ENCODE peak calls at places on chromosomes 7 and 10, in ten cellular contexts. M, Y, L, O, H, R, B, D, N and K are unnamed samples.

GRCh38 chr7:100465702-100466311 is 1.7 kb upstream of the SPACDR start:
- DNase-seq in M (peak), Y (peak), B (no peak), L (no peak), O (peak), H (peak), D (no peak), R (peak), N (no peak), K (no peak)

GRCh38 chr7:157136372-157136771 is 2.4 kb upstream of the UBE3C start:
- DNase-seq in H (peak), B (no peak), O (no peak), L (peak), D (no peak), N (no peak), R (peak), Y (no peak), M (peak), K (peak)

GRCh38 chr7:142434666-142435174 is 176.9 kb upstream of the PRSS58 start:
- DNase-seq in M (no peak), O (no peak), L (no peak), B (no peak), H (no peak), N (no peak), Y (no peak), R (no peak), D (no peak), K (no peak)

GRCh38 chr10:100886099-100886498 is 26.7 kb upstream of the SLF2 start:
- DNase-seq in B (no peak), R (no peak), N (no peak), M (no peak), H (peak), D (no peak), Y (peak), O (no peak), L (no peak), K (no peak)

GRCh38 chr10:45585131-45585530 is 87.4 kb downstream of the ZFAND4 start:
- DNase-seq in H (no peak), L (no peak), B (no peak), D (no peak), Y (no peak), N (no peak), M (no peak), R (no peak), O (no peak), K (no peak)

GRCh38 chr7:25844109-25844915 is 307.7 kb upstream of the NFE2L3 start:
- DNase-seq in O (no peak), R (no peak), Y (no peak), H (no peak), D (no peak), L (no peak), M (peak), B (no peak), N (no peak), K (no peak)

GRCh38 chr7:23615331-23615730 is 18.1 kb downstream of the CCDC126 start:
- DNase-seq in R (no peak), Y (no peak), N (no peak), L (no peak), B (no peak), O (no peak), M (peak), D (no peak), H (no peak), K (no peak)

GRCh38 chr7:25087855-25088254 is 37.2 kb downstream of the CYCS start:
- DNase-seq in N (no peak), L (no peak), O (no peak), Y (no peak), D (no peak), M (no peak), H (no peak), B (peak), R (no peak), K (no peak)

GRCh38 chr10:79222186-79222585 is 125.1 kb upstream of the PPIF start:
- DNase-seq in R (no peak), B (no peak), N (no peak), M (no peak), L (no peak), Y (no peak), H (no peak), D (no peak), O (no peak), K (no peak)

GRCh38 chr10:99777918-99778716 is 4.3 kb upstream of the ABCC2 start:
- DNase-seq in M (peak), D (no peak), N (no peak), O (no peak), L (no peak), Y (peak), B (peak), R (no peak), H (no peak), K (no peak)

GRCh38 chr7:72106405-72106804 is 305.7 kb downstream of the CALN1 start:
- DNase-seq in L (no peak), M (no peak), N (no peak), R (no peak), Y (no peak), D (no peak), H (no peak), B (no peak), O (no peak), K (no peak)

GRCh38 chr10:69792361-69792760 is 9.3 kb upstream of the COL13A1 start:
- DNase-seq in B (no peak), O (no peak), D (no peak), R (no peak), Y (no peak), M (no peak), N (no peak), L (no peak), H (no peak), K (no peak)

GRCh38 chr7:142805350-142806020 is 34.7 kb downstream of the PRSS2 start:
- DNase-seq in Y (no peak), B (no peak), M (no peak), N (no peak), R (no peak), H (no peak), D (no peak), L (no peak), O (no peak), K (no peak)

GRCh38 chr10:104920476-104920875 is 279.4 kb downstream of the SORCS3 start:
- DNase-seq in D (no peak), M (no peak), L (no peak), N (no peak), O (no peak), Y (no peak), R (no peak), B (no peak), H (no peak), K (no peak)

GRCh38 chr10:14146005-14146404 is 184.7 kb downstream of the FRMD4A start:
- DNase-seq in L (peak), O (no peak), Y (no peak), R (peak), B (no peak), N (no peak), D (no peak), M (peak), H (no peak), K (peak)

GRCh38 chr10:117622471-117623184 is 80.1 kb downstream of the EMX2 start:
- DNase-seq in L (no peak), B (no peak), N (no peak), Y (no peak), O (no peak), M (no peak), R (no peak), D (no peak), H (no peak), K (no peak)

GRCh38 chr10:56662765-56663447 is 301.8 kb upstream of the ZWINT start:
- DNase-seq in O (no peak), N (no peak), R (no peak), M (no peak), B (no peak), D (no peak), H (no peak), Y (no peak), L (no peak), K (no peak)

GRCh38 chr10:62961951-62962523 is 145.9 kb upstream of the EGR2 start:
- DNase-seq in Y (no peak), R (no peak), N (no peak), B (no peak), M (peak), L (no peak), O (no peak), D (no peak), H (no peak), K (no peak)

GRCh38 chr7:155448632-155449007 is 9.3 kb upstream of the EN2 start:
- DNase-seq in D (peak), R (no peak), Y (no peak), M (no peak), O (no peak), B (no peak), H (no peak), L (no peak), N (no peak), K (no peak)

GRCh38 chr10:62025901-62026879 is 124.7 kb downstream of the ARID5B start:
- DNase-seq in O (no peak), Y (no peak), L (no peak), N (no peak), B (no peak), H (peak), R (peak), D (no peak), M (no peak), K (no peak)

GRCh38 chr10:121961456-121961855 is 13.6 kb downstream of the NSMCE4A start:
- DNase-seq in R (no peak), O (no peak), H (no peak), Y (no peak), L (no peak), D (no peak), B (no peak), N (no peak), M (no peak), K (no peak)

GRCh38 chr7:18866359-18867036 is 250.9 kb downstream of the TWIST1 start:
- DNase-seq in H (peak), O (peak), B (peak), N (peak), R (peak), D (no peak), M (peak), L (peak), Y (no peak), K (peak)

GRCh38 chr10:125788156-125789034 is 12.8 kb upstream of the MMP21 start:
- DNase-seq in H (no peak), O (no peak), R (no peak), N (no peak), Y (no peak), D (no peak), L (no peak), B (no peak), M (no peak), K (no peak)

GRCh38 chr10:87782721-87783120 is 35.3 kb downstream of the ATAD1 start:
- DNase-seq in L (no peak), O (no peak), R (no peak), H (no peak), D (no peak), M (peak), B (no peak), N (no peak), Y (no peak), K (no peak)

GRCh38 chr7:76267835-76268183 is 34.7 kb upstream of the HSPB1 start:
- DNase-seq in O (no peak), H (no peak), R (no peak), Y (peak), D (no peak), B (no peak), N (no peak), M (no peak), L (no peak), K (no peak)

GRCh38 chr7:73830618-73830871 is 251 bp upstream of the CLDN4 start:
- DNase-seq in N (no peak), O (no peak), M (no peak), H (no peak), R (no peak), Y (no peak), D (no peak), L (no peak), B (no peak), K (no peak)

DNA sequence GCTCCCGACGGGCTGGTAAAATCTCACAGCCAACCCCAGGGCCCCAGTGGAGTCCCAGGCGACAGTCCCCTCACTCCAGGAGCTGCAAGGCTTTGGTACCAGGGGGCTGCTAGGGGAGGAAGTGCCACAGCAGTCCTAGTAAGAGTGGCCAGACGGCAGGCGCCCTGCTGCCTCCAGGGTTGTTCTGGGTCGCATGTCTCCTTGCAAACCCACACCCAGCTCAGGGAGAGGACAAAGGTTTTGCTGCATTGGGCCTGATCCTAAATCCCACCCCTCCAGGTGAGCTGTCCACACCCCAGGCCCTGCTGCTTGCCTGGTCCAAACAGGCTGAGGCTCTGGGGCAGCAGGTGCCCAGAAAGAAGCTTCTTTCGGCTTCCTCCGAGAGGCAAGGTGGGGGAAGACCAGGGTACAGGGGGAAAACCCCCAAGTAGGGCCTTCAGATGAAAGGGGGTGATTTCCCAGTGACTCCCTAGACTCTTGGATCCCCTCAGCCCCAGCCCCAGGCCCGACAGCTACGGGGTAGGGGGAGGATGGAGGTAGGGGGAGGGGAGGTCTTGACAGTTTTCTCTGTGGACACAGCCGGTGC is 4.2 kb upstream of the KCP start:
- DNase-seq in Y (peak), L (no peak), M (no peak), B (no peak), N (no peak), R (no peak), O (no peak), H (no peak), D (no peak), K (no peak)
- TF ChIP-seq CTCF in Y (no peak), L (no peak), M (no peak), B (peak), N (no peak), R (no peak), O (no peak), H (no peak), D (no peak), K (no peak)

GRCh38 chr10:132942101-132942739 is at the start of gene CFAP46:
- DNase-seq in R (peak), Y (peak), B (no peak), D (peak), L (no peak), M (peak), H (peak), O (peak), N (no peak), K (peak)
- TF ChIP-seq CTCF in R (no peak), Y (peak), B (no peak), D (no peak), L (no peak), M (no peak), H (no peak), O (no peak), N (no peak), K (no peak)

GRCh38 chr10:48655426-48656240 is 29.0 kb upstream of the WDFY4 start:
- DNase-seq in O (peak), N (peak), B (no peak), D (peak), H (peak), L (no peak), R (peak), Y (no peak), M (peak), K (no peak)
- TF ChIP-seq CTCF in O (no peak), N (no peak), B (no peak), D (no peak), H (no peak), L (no peak), R (no peak), Y (no peak), M (no peak), K (no peak)

GRCh38 chr10:2861632-2862210 is 205.6 kb upstream of the PFKP start:
- DNase-seq in Y (no peak), R (no peak), O (no peak), M (no peak), H (no peak), N (no peak), L (no peak), D (no peak), B (no peak), K (no peak)
- TF ChIP-seq CTCF in Y (no peak), R (no peak), O (no peak), M (no peak), H (no peak), N (no peak), L (no peak), D (no peak), B (no peak), K (no peak)

GRCh38 chr7:42693722-42694121 is 218.1 kb downstream of the C7orf25 start:
- DNase-seq in L (no peak), R (no peak), N (no peak), O (no peak), B (no peak), M (no peak), D (no peak), Y (no peak), H (no peak), K (no peak)

GRCh38 chr7:42692609-42693008 is 219.3 kb downstream of the C7orf25 start:
- DNase-seq in L (peak), D (no peak), O (no peak), Y (no peak), B (no peak), R (peak), M (peak), H (no peak), N (no peak), K (no peak)

GRCh38 chr7:42689626-42690025 is 222.2 kb downstream of the C7orf25 start:
- DNase-seq in B (no peak), H (no peak), R (no peak), O (no peak), D (no peak), L (no peak), N (no peak), Y (no peak), M (no peak), K (no peak)

GRCh38 chr7:42694894-42695553 is 216.8 kb downstream of the C7orf25 start:
- DNase-seq in B (no peak), N (no peak), M (no peak), H (no peak), Y (no peak), D (no peak), O (no peak), R (no peak), L (no peak), K (no peak)

GRCh38 chr7:42691030-42691639 is 220.7 kb downstream of the C7orf25 start:
- DNase-seq in B (no peak), H (peak), L (no peak), R (peak), D (no peak), O (no peak), Y (peak), N (peak), M (peak), K (no peak)
- TF ChIP-seq CTCF in B (peak), H (peak), L (peak), R (peak), D (no peak), O (no peak), Y (peak), N (peak), M (peak), K (peak)

DNA sequence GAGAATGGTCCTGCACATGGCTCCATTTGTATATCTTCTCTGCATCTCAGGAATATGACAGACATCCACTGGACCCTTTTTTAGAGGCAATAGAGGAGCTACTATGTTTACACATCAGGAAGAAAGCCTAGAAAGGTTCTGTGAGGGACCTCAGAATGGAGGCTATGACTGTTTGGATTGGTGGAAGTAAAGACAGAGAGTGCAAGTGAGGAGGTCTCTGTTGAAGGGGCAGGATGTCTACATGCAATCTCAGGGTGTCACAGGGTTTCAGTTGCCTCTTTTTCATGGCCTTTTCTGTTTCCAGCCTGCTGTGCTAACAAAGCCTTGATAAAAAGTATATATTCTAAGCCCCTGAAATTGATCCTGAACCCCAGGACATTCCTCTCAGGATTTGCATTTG is 9.7 kb upstream of the GIMAP6 start:
- DNase-seq in N (no peak), M (no peak), D (no peak), B (no peak), L (no peak), R (no peak), O (no peak), H (no peak), Y (no peak), K (no peak)
- TF ChIP-seq CTCF in N (no peak), M (no peak), D (no peak), B (no peak), L (no peak), R (no peak), O (no peak), H (no peak), Y (no peak), K (no peak)

DNA sequence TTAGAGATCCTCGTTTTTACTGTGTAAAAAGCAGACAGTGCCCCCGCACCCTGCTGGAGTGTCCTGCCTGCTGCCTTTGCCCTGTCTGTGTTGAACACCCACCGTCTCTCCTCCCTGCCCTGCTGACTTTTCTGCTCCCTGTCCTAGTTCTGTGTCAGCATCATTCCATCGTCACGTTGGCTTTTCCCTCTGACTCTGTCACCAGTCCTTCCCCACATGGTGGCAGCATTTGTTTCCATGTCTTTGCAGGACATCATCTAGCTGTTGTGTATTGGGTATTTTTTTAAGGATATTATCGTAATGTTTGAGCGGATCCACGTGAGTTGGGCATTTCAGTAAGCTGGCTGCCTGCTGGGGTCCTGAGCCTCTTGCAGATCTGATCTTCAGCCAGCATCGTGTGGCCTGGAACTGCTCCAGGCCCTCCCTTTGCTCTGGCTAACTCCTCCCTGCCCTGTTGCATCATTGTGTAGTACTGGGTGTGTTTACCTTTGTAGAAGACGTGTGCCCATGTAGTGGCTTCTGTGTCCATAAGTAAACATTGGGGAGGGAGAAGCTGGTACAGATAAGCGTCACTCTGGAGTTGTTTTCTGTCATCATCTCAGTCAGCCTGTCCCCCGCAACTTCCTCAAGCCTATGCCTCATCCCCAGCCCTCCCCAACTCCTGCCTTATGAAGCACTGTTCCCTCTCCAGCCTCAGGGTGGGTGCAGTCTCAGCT is 44.2 kb downstream of the TRRAP start:
- DNase-seq in O (no peak), B (no peak), H (no peak), M (peak), D (no peak), L (no peak), N (no peak), R (peak), Y (no peak), K (peak)
- TF ChIP-seq CTCF in O (no peak), B (no peak), H (no peak), M (peak), D (no peak), L (no peak), N (no peak), R (no peak), Y (no peak), K (peak)

GRCh38 chr7:6107924-6108323 is 76.7 kb downstream of the ANKRD61 start:
- DNase-seq in R (no peak), Y (no peak), N (no peak), M (no peak), L (no peak), H (no peak), O (no peak), B (no peak), D (no peak), K (no peak)

GRCh38 chr7:6111041-6111440 is 79.9 kb downstream of the ANKRD61 start:
- DNase-seq in M (no peak), Y (no peak), B (no peak), R (no peak), N (no peak), L (no peak), D (no peak), O (no peak), H (no peak), K (no peak)

DNA sequence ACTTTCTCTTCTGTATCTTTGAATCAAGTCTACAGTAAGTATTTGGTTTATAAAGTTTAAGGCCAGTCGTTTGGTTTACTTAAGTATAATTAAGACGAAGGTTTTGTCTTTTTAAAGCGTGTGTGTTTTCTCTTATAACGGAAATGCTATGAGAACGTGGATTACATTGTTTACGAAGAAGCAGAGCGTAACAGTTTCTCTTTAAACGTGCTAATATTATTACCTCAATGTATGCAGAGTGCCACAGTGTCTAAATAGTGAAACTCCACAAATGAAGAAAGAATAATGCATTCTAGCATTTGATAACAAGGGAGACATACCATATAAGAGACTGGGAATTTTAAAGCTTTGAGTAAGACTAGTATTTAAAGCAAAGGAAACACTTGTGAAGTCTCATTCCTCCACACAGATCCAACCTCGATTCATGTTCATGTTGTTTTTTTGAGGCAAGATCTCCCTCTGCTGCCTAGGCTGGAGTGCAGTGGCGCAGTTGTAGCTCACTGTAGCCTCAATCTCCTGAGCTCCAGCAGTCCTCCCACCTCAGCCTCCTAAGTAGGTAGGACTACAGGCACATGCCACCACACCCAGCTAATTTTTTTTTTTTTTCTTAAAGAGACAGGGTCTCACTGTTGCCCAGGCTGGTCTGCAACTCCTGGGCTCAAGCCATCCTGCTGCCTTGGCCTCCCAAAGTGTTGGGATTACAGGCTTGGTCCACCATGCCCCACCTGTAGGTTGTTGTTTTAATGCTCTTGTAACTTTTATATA is 75.1 kb downstream of the ANKRD61 start:
- DNase-seq in D (no peak), N (peak), Y (no peak), L (no peak), R (no peak), B (no peak), H (no peak), O (peak), M (peak), K (peak)
- TF ChIP-seq CTCF in D (no peak), N (no peak), Y (no peak), L (peak), R (no peak), B (peak), H (peak), O (no peak), M (peak), K (peak)